ENCODE peak calls at places on chromosomes 11 and 22, in six cellular contexts. D, T, Y, C, Z and S are unnamed samples.

GRCh38 chr11:2515401-2516275 is 70.8 kb downstream of the KCNQ1 start:
- DNase-seq in D (no peak), T (peak; percentile 4), Y (no peak), C (no peak), Z (no peak), S (no peak)

GRCh38 chr11:75561426-75562047 is 516 bp upstream of the SERPINH1 start:
- DNase-seq in D (no peak), T (no peak), Y (no peak), C (no peak), Z (no peak), S (no peak)

GRCh38 chr11:12090061-12090572 is 20.3 kb upstream of the MICAL2 start:
- DNase-seq in D (no peak), T (no peak), Y (no peak), C (peak; percentile 93), Z (peak; percentile 55), S (peak; percentile 80)

GRCh38 chr22:36885474-36885873 is 24.7 kb downstream of the NCF4 start:
- DNase-seq in D (no peak), T (no peak), Y (no peak), C (peak; percentile 14), Z (no peak), S (no peak)

GRCh38 chr11:2525941-2526807 is 81.4 kb downstream of the KCNQ1 start:
- DNase-seq in D (no peak), T (no peak), Y (no peak), C (no peak), Z (no peak), S (no peak)

GRCh38 chr11:64868904-64869570 is 9.4 kb downstream of the EHD1 start:
- DNase-seq in D (no peak), T (no peak), Y (no peak), C (no peak), Z (peak; percentile 97), S (peak; percentile 87)

GRCh38 chr11:19951558-19952083 is 208.7 kb downstream of the DBX1 start:
- DNase-seq in D (peak; percentile 69), T (no peak), Y (peak; percentile 84), C (peak; percentile 69), Z (no peak), S (peak; percentile 33)

GRCh38 chr11:116598556-116598955 is 174.2 kb downstream of the BUD13 start:
- DNase-seq in D (no peak), T (no peak), Y (no peak), C (no peak), Z (no peak), S (no peak)

GRCh38 chr22:44088976-44089570 is 65.0 kb downstream of the PARVB start:
- DNase-seq in D (no peak), T (peak; percentile 23), Y (no peak), C (no peak), Z (peak; percentile 42), S (no peak)

GRCh38 chr11:45181595-45182550 is 35.4 kb downstream of the PRDM11 start:
- DNase-seq in D (no peak), T (no peak), Y (no peak), C (no peak), Z (no peak), S (no peak)

GRCh38 chr11:47469411-47470179 is 20.7 kb upstream of the RAPSN start:
- DNase-seq in D (no peak), T (no peak), Y (no peak), C (peak; percentile 9), Z (no peak), S (no peak)

GRCh38 chr22:30878516-30879365 is 89.8 kb downstream of the MORC2 start:
- DNase-seq in D (no peak), T (no peak), Y (peak; percentile 10), C (no peak), Z (no peak), S (no peak)

GRCh38 chr11:36540998-36541397 is 26.8 kb upstream of the RAG1 start:
- DNase-seq in D (peak; percentile 21), T (peak; percentile 26), Y (peak; percentile 59), C (peak; percentile 55), Z (peak; percentile 14), S (peak; percentile 18)

GRCh38 chr11:95087171-95087570 is 2.5 kb upstream of the ENDOD1 start:
- DNase-seq in D (no peak), T (no peak), Y (no peak), C (no peak), Z (no peak), S (no peak)

GRCh38 chr11:8092587-8093424 is 11.8 kb downstream of the TUB start:
- DNase-seq in D (peak; percentile 60), T (peak; percentile 57), Y (peak; percentile 47), C (peak; percentile 41), Z (no peak), S (no peak)

GRCh38 chr11:125201525-125202121 is 37.1 kb downstream of the PKNOX2 start:
- DNase-seq in D (no peak), T (peak; percentile 23), Y (no peak), C (no peak), Z (no peak), S (no peak)

GRCh38 chr22:50676661-50677492 is 4.3 kb downstream of the SHANK3 start:
- DNase-seq in D (no peak), T (no peak), Y (no peak), C (no peak), Z (no peak), S (no peak)

GRCh38 chr11:85759915-85760314 is 51.0 kb downstream of the SYTL2 start:
- DNase-seq in D (no peak), T (no peak), Y (no peak), C (no peak), Z (peak; percentile 26), S (peak; percentile 67)

GRCh38 chr11:126334665-126335462 is 20.6 kb upstream of the ST3GAL4 start:
- DNase-seq in D (no peak), T (no peak), Y (no peak), C (no peak), Z (no peak), S (no peak)

GRCh38 chr11:35375332-35376125 is 43.8 kb downstream of the SLC1A2 start:
- DNase-seq in D (no peak), T (no peak), Y (no peak), C (no peak), Z (no peak), S (no peak)

GRCh38 chr11:64100782-64101358 is 65.0 kb downstream of the MACROD1 start:
- DNase-seq in D (no peak), T (no peak), Y (no peak), C (no peak), Z (no peak), S (no peak)

GRCh38 chr11:92399702-92400101 is 175.1 kb downstream of the FAT3 start:
- DNase-seq in D (no peak), T (no peak), Y (no peak), C (no peak), Z (no peak), S (no peak)

GRCh38 chr11:120649316-120649715 is 137.8 kb downstream of the GRIK4 start:
- DNase-seq in D (no peak), T (no peak), Y (no peak), C (no peak), Z (no peak), S (no peak)

GRCh38 chr11:95283146-95283545 is 52.1 kb upstream of the SESN3 start:
- DNase-seq in D (no peak), T (no peak), Y (no peak), C (no peak), Z (no peak), S (no peak)